ENCODE peak calls at places on chromosomes 7 and 10, in five cellular contexts. T is HCT116, H is colonic mucosa, K is mesenchymal stem cell, W is astrocyte. O is an unnamed sample.

GRCh38 chr7:150823010-150823409 is 22.4 kb downstream of the TMEM176A start:
- DNase-seq in T (no peak), H (no peak), K (no peak), W (no peak), O (no peak)

GRCh38 chr10:58782876-58783859 is 270.5 kb downstream of the BICC1 start:
- DNase-seq in T (no peak), H (peak; percentile 30), K (no peak), W (no peak), O (peak; percentile 89)

GRCh38 chr7:113109718-113110117 is 8.6 kb downstream of the SMIM30 start:
- DNase-seq in T (no peak), H (no peak), K (no peak), W (no peak), O (no peak)

GRCh38 chr10:95260909-95261552 is 29.8 kb downstream of the PDLIM1 start:
- DNase-seq in T (no peak), H (peak; percentile 15), K (peak; percentile 83), W (peak; percentile 81), O (peak; percentile 30)

GRCh38 chr10:110500515-110500905 is 2.8 kb downstream of the DUSP5 start:
- DNase-seq in T (no peak), H (no peak), K (peak; percentile 94), W (peak; percentile 78), O (peak; percentile 84)

GRCh38 chr7:100897111-100897608 is 1.5 kb upstream of the ACHE start:
- DNase-seq in T (no peak), H (peak; percentile 81), K (no peak), W (no peak), O (peak; percentile 80)

GRCh38 chr7:107269815-107270214 is 101.0 kb downstream of the HBP1 start:
- DNase-seq in T (no peak), H (no peak), K (no peak), W (no peak), O (no peak)

GRCh38 chr10:71707240-71707789 is 12.3 kb downstream of the C10orf105 start:
- DNase-seq in T (no peak), H (no peak), K (no peak), W (no peak), O (no peak)

GRCh38 chr10:118957966-118958365 is 71.5 kb upstream of the NANOS1 start:
- DNase-seq in T (no peak), H (peak; percentile 7), K (no peak), W (no peak), O (no peak)

GRCh38 chr10:70498970-70499828 is 20.6 kb downstream of the PALD1 start:
- DNase-seq in T (no peak), H (no peak), K (no peak), W (no peak), O (peak; percentile 20)

GRCh38 chr10:61750943-61751471 is 88.3 kb downstream of the CABCOCO1 start:
- DNase-seq in T (peak; percentile 64), H (peak; percentile 89), K (peak; percentile 82), W (peak; percentile 49), O (peak; percentile 64)

GRCh38 chr7:107661081-107661864 is 645 bp downstream of the SLC26A4 start:
- DNase-seq in T (no peak), H (peak; percentile 48), K (peak; percentile 48), W (peak; percentile 49), O (peak; percentile 61)

GRCh38 chr10:122495406-122496340 is 34.3 kb downstream of the HTRA1 start:
- DNase-seq in T (peak; percentile 21), H (no peak), K (peak; percentile 23), W (peak; percentile 49), O (peak; percentile 89)

GRCh38 chr7:39696631-39697030 is 73.3 kb downstream of the RALA start:
- DNase-seq in T (no peak), H (no peak), K (no peak), W (no peak), O (no peak)

GRCh38 chr7:28674359-28674782 is 262.1 kb downstream of the CREB5 start:
- DNase-seq in T (no peak), H (no peak), K (no peak), W (no peak), O (no peak)

GRCh38 chr10:103547391-103547946 is 54.0 kb downstream of the NEURL1 start:
- DNase-seq in T (no peak), H (peak; percentile 18), K (no peak), W (no peak), O (no peak)

GRCh38 chr10:72455889-72456588 is 101.3 kb upstream of the DNAJB12 start:
- DNase-seq in T (no peak), H (no peak), K (peak; percentile 10), W (peak; percentile 24), O (no peak)

GRCh38 chr7:136009488-136010079 is 32.4 kb upstream of the MTPN start:
- DNase-seq in T (peak; percentile 22), H (no peak), K (peak; percentile 56), W (peak; percentile 9), O (peak; percentile 92)

GRCh38 chr7:107494315-107494751 is 24.5 kb downstream of the GPR22 start:
- DNase-seq in T (no peak), H (no peak), K (no peak), W (no peak), O (no peak)

GRCh38 chr10:132204078-132204780 is 17.5 kb downstream of the DPYSL4 start:
- DNase-seq in T (no peak), H (no peak), K (no peak), W (no peak), O (no peak)

GRCh38 chr10:120077707-120078492 is 185.4 kb downstream of the SEC23IP start:
- DNase-seq in T (no peak), H (no peak), K (no peak), W (no peak), O (no peak)

GRCh38 chr10:127919418-127920191 is 12.7 kb downstream of the PTPRE start:
- DNase-seq in T (no peak), H (no peak), K (peak; percentile 98), W (peak; percentile 93), O (no peak)

GRCh38 chr7:12783421-12783820 is 96.0 kb downstream of the ARL4A start:
- DNase-seq in T (no peak), H (no peak), K (no peak), W (no peak), O (no peak)

GRCh38 chr7:112648781-112649180 is 141.4 kb downstream of the TMEM168 start:
- DNase-seq in T (no peak), H (no peak), K (no peak), W (no peak), O (no peak)

GRCh38 chr10:102616071-102616770 is 28.1 kb upstream of the TRIM8 start:
- DNase-seq in T (no peak), H (peak; percentile 53), K (peak; percentile 56), W (no peak), O (no peak)

GRCh38 chr10:78861456-78862327 is 207.1 kb upstream of the ZMIZ1 start:
- DNase-seq in T (no peak), H (peak; percentile 14), K (no peak), W (no peak), O (no peak)

GRCh38 chr7:139734395-139734794 is 43.4 kb downstream of the HIPK2 start:
- DNase-seq in T (no peak), H (no peak), K (peak; percentile 99), W (peak; percentile 89), O (peak; percentile 89)

GRCh38 chr7:139733751-139734150 is 44.0 kb downstream of the HIPK2 start:
- DNase-seq in T (no peak), H (no peak), K (no peak), W (no peak), O (no peak)

GRCh38 chr7:139730746-139731612 is 46.8 kb downstream of the HIPK2 start:
- DNase-seq in T (no peak), H (no peak), K (peak; percentile 53), W (peak; percentile 76), O (no peak)

GRCh38 chr7:139731802-139732470 is 45.9 kb downstream of the HIPK2 start:
- DNase-seq in T (peak; percentile 79), H (peak; percentile 87), K (peak; percentile 95), W (peak; percentile 79), O (peak; percentile 95)

GRCh38 chr7:139732471-139733167 is 45.2 kb downstream of the HIPK2 start:
- DNase-seq in T (no peak), H (no peak), K (no peak), W (no peak), O (no peak)
- H3K4me1 ChIP-seq in T (peaks cover 32% of the 10 kb centered on the region), H (peaks cover 16% of the 10 kb centered on the region), K (peaks cover 31% of the 10 kb centered on the region), W (peaks cover 54% of the 10 kb centered on the region), O (peaks cover 84% of the 10 kb centered on the region)

GRCh38 chr10:6924166-6924565 is 344.1 kb upstream of the PRKCQ start:
- DNase-seq in T (no peak), H (no peak), K (no peak), W (peak; percentile 46), O (peak; percentile 53)

GRCh38 chr10:6929157-6929830 is 349.2 kb upstream of the PRKCQ start:
- DNase-seq in T (no peak), H (no peak), K (no peak), W (no peak), O (no peak)

GRCh38 chr10:6927001-6927400 is 346.9 kb upstream of the PRKCQ start:
- DNase-seq in T (no peak), H (no peak), K (peak; percentile 5), W (no peak), O (no peak)

DNA sequence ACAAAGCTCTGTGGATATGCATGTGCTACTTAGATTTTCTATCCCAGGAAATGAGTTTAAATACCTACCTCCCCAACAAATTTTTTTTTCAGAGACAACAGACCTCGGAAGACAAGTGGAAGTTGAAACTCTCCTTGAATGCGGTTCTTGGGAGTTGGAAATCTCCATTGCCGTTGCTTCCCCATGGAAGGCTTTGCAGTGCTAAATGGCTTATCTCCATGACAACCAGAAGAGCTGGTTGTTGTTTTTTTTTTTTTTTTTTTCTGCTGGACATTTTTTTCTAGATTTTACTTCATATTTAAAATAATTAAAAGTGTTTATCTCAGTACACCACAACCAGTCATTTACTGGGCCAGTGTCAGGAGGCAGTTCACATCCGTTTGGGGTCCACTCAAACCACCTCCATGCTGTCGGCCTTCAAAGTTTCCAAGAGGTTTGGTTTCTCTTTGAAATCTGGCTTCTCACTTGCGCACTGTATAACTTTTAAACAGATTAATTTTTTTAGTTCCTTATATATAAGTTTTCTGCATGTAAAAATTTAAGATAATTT is 348.5 kb upstream of the PRKCQ start:
- DNase-seq in T (no peak), H (no peak), K (peak; percentile 4), W (no peak), O (no peak)
- H3K9ac ChIP-seq in T (no peak overlapping the region), H (no peak overlapping the region), K (no peak overlapping the region), W (no peak overlapping the region), O (no peak overlapping the region)

GRCh38 chr7:20102970-20103369 is 114.2 kb downstream of the MACC1 start:
- DNase-seq in T (no peak), H (no peak), K (no peak), W (no peak), O (no peak)
- H3K4me1 ChIP-seq in T (no peaks in the 10 kb centered on the region), H (no peaks in the 10 kb centered on the region), K (no peaks in the 10 kb centered on the region), W (no peaks in the 10 kb centered on the region), O (peaks cover 10% of the 10 kb centered on the region)

GRCh38 chr10:24213881-24214280 is 4.9 kb downstream of the KIAA1217 start:
- DNase-seq in T (no peak), H (no peak), K (no peak), W (no peak), O (no peak)

GRCh38 chr10:24215193-24215592 is 6.3 kb downstream of the KIAA1217 start:
- DNase-seq in T (no peak), H (peak; percentile 69), K (no peak), W (peak; percentile 34), O (no peak)

GRCh38 chr10:24209946-24210491 is 1.1 kb downstream of the KIAA1217 start:
- DNase-seq in T (no peak), H (peak; percentile 26), K (peak; percentile 52), W (peak; percentile 84), O (peak; percentile 33)

GRCh38 chr10:24215603-24216002 is 6.7 kb downstream of the KIAA1217 start:
- DNase-seq in T (no peak), H (no peak), K (no peak), W (no peak), O (no peak)

GRCh38 chr10:24214762-24215161 is 5.8 kb downstream of the KIAA1217 start:
- DNase-seq in T (no peak), H (no peak), K (no peak), W (no peak), O (no peak)
- H3K9ac ChIP-seq in T (no peak overlapping the region), H (peak overlapping the region; percentile 55), K (no peak overlapping the region), W (no peak overlapping the region), O (peak overlapping the region; percentile 7)

GRCh38 chr7:36287371-36288241 is 102.1 kb upstream of the ANLN start:
- DNase-seq in T (no peak), H (peak; percentile 52), K (no peak), W (no peak), O (no peak)
- H3K4me1 ChIP-seq in T (peaks cover 51% of the 10 kb centered on the region), H (peaks cover 3% of the 10 kb centered on the region), K (peaks cover 28% of the 10 kb centered on the region), W (peaks cover 19% of the 10 kb centered on the region), O (peaks cover 36% of the 10 kb centered on the region)